ENCODE peak calls at places on chromosome 7, in six cellular contexts. W is Panc1, N is substantia nigra, L is gastrocnemius medialis, I is hippocampal formation, S is fibroblast of mammary gland. M is an unnamed sample.

GRCh38 chr7:12031638-12032037 is 179.5 kb upstream of the TMEM106B start:
- DNase-seq in L (no peak), I (no peak), S (peak), W (no peak), N (no peak), M (no peak)

GRCh38 chr7:132576723-132577089 is 436 bp upstream of the PLXNA4 start:
- DNase-seq in L (no peak), I (no peak), W (no peak), S (no peak), N (no peak), M (no peak)

GRCh38 chr7:17298102-17298839 is at the start of gene AHR:
- DNase-seq in I (peak), L (peak), N (peak), S (peak), W (no peak), M (peak)

GRCh38 chr7:144747961-144748360 is 87.9 kb downstream of the TPK1 start:
- DNase-seq in I (no peak), W (no peak), N (no peak), S (no peak), L (no peak), M (no peak)

GRCh38 chr7:121420976-121421375 is 24.9 kb upstream of the FAM3C start:
- DNase-seq in N (no peak), S (no peak), I (no peak), W (no peak), L (no peak), M (no peak)

GRCh38 chr7:26328498-26329390 is 37.1 kb downstream of the SNX10 start:
- DNase-seq in W (no peak), I (no peak), S (no peak), N (no peak), L (no peak), M (no peak)

GRCh38 chr7:55150166-55150565 is 131.3 kb downstream of the EGFR start:
- DNase-seq in L (no peak), N (no peak), I (no peak), W (no peak), S (no peak), M (no peak)

GRCh38 chr7:137289101-137289500 is 54.4 kb downstream of the PTN start:
- DNase-seq in N (no peak), W (no peak), L (no peak), I (no peak), S (no peak), M (no peak)

M was measured in NCI-H510A treated with DMSO at 0.1 percent for 48 hours.